ENCODE peak calls at places on chromosomes 12 and 14, in eight cellular contexts. Q, J, T, U, Y, I, O and L are unnamed samples.

GRCh38 chr14:100159107-100159864 is at the start of gene DEGS2:
- DNase-seq in U (peak; percentile 85), Y (peak; percentile 87), O (no peak), J (no peak), I (no peak), T (no peak), Q (no peak), L (no peak)

GRCh38 chr12:52045794-52046199 is 5.4 kb upstream of the NR4A1 start:
- DNase-seq in T (no peak), Y (no peak), I (no peak), U (peak; percentile 64), O (no peak), J (peak; percentile 78), Q (no peak), L (no peak)

GRCh38 chr14:84546236-84546635 is 983.7 kb upstream of the FLRT2 start:
- DNase-seq in O (no peak), Q (no peak), U (no peak), J (no peak), I (no peak), Y (no peak), T (no peak), L (no peak)

GRCh38 chr14:73325630-73326299 is 88.5 kb downstream of the PAPLN start:
- DNase-seq in Q (no peak), T (no peak), J (no peak), U (no peak), I (no peak), O (no peak), Y (peak; percentile 30), L (no peak)

GRCh38 chr12:30822385-30823139 is 67.8 kb upstream of the CAPRIN2 start:
- DNase-seq in U (peak; percentile 79), T (no peak), Y (peak; percentile 72), Q (no peak), I (no peak), J (peak; percentile 77), O (no peak), L (peak; percentile 71)

GRCh38 chr14:73462078-73462715 is 3.9 kb upstream of the NUMB start:
- DNase-seq in Y (no peak), O (no peak), U (peak; percentile 92), I (no peak), T (peak; percentile 97), Q (no peak), J (peak; percentile 86), L (peak; percentile 70)

GRCh38 chr12:59084758-59085383 is 164.6 kb upstream of the LRIG3 start:
- DNase-seq in U (no peak), T (no peak), O (no peak), Y (peak; percentile 21), J (no peak), I (no peak), Q (no peak), L (peak; percentile 51)

GRCh38 chr12:77368379-77368778 is 303.0 kb upstream of the E2F7 start:
- DNase-seq in T (no peak), O (no peak), U (no peak), Q (no peak), J (no peak), I (no peak), Y (no peak), L (no peak)

GRCh38 chr12:117484901-117485300 is 123.5 kb upstream of the NOS1 start:
- DNase-seq in Q (no peak), J (no peak), Y (no peak), U (no peak), I (no peak), O (no peak), T (no peak), L (no peak)

GRCh38 chr12:105064564-105065222 is 19.6 kb downstream of the ALDH1L2 start:
- DNase-seq in Y (peak; percentile 16), J (no peak), I (no peak), T (no peak), Q (no peak), O (no peak), U (no peak), L (no peak)

GRCh38 chr14:74942164-74942563 is 13.2 kb downstream of the PGF start:
- DNase-seq in J (no peak), I (no peak), T (no peak), U (no peak), O (no peak), Y (no peak), Q (no peak), L (no peak)

GRCh38 chr14:74940956-74941565 is 14.3 kb downstream of the PGF start:
- DNase-seq in Y (no peak), U (no peak), J (no peak), Q (no peak), I (no peak), O (no peak), T (no peak), L (no peak)

GRCh38 chr14:74938873-74939495 is 15.9 kb upstream of the RPS6KL1 start:
- DNase-seq in Y (no peak), Q (no peak), O (no peak), T (no peak), J (no peak), I (no peak), U (no peak), L (no peak)

GRCh38 chr14:74942608-74943007 is 12.8 kb downstream of the PGF start:
- DNase-seq in I (no peak), Q (no peak), U (no peak), T (no peak), O (no peak), J (no peak), Y (no peak), L (no peak)

GRCh38 chr14:74941676-74942097 is 13.7 kb downstream of the PGF start:
- DNase-seq in U (no peak), Q (no peak), Y (no peak), J (peak; percentile 84), I (no peak), O (no peak), T (no peak), L (no peak)
- TF ChIP-seq POLR2AphosphoS5 in U (no peak), Q (no peak), Y (no peak), J (peak; percentile 35), I (peak; percentile 26), O (no peak), T (no peak), L (no peak)

DNA sequence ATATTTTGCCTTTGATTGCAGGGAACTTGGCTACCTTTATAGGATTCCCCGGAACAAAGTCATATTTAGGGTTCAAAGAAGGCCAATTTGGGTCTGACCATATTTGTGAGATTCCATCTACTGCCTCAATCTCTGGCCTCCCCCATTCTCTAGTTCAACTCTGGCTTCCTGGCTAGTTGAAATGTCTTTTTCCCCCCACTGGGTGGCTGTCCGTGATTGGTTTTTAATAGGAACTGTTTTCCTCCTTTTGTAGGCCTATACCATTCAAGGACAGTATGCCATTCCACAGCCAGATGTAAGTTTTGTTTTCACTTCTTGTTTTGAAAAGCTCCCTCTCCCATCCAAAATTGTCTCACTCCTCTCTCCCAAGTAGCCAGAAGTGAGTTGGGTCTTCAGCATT is 13.8 kb downstream of the PCBP2 start:
- DNase-seq in O (no peak), T (no peak), Y (no peak), Q (no peak), I (no peak), J (no peak), U (no peak), L (no peak)
- H3K4me1 ChIP-seq in O (peaks cover 6% of the 10 kb centered on the region), T (peaks cover 50% of the 10 kb centered on the region), Y (peaks cover 11% of the 10 kb centered on the region), Q (no peaks in the 10 kb centered on the region), I (peaks cover 4% of the 10 kb centered on the region), J (peaks cover 11% of the 10 kb centered on the region), U (peaks cover 19% of the 10 kb centered on the region), L (no peaks in the 10 kb centered on the region)

DNA sequence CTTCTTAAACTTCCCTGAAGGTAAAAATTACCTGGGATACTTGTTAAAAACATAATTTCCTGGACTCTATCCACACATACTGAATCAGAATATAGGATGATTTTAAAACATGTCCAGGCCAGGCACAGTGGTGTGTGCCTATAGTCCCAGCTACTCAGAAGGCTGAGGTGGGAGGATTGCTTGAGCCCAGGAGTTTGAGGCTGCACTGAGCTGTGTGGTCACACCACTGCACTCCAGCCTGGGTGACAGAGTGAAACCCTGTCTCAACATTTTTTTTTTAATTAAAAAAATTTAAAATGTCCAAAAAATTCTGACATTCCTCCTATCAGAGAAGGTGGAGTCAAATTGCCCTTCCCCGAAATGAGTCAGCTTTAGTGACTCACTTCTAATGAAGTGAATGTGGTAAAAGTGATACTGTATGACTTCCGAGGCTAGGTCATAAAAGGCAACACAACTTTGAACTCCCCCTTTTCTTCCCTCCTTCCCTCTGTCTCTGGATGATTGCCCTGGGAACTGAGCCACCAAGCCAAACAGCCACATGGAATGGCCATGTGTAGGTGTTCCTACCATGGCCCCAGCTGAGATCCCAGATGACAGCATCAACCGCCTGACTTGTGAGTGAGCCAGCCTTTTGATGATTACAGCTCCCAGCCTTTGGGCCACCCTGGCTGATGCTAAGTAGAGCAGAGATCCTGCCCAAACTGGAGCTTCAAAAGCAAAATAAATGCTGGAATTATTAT is 36.3 kb downstream of the LIMA1 start:
- DNase-seq in T (peak; percentile 59), I (peak; percentile 62), J (peak; percentile 89), O (peak; percentile 96), Y (no peak), Q (peak; percentile 99), U (peak; percentile 80), L (no peak)
- TF ChIP-seq POLR2AphosphoS5 in T (no peak), I (no peak), J (peak; percentile 40), O (peak; percentile 57), Y (no peak), Q (peak; percentile 76), U (no peak), L (peak; percentile 64)

GRCh38 chr14:33689680-33690079 is 261.2 kb downstream of the EGLN3 start:
- DNase-seq in O (no peak), T (no peak), I (no peak), Y (no peak), Q (no peak), U (no peak), J (no peak), L (no peak)

GRCh38 chr14:33685698-33686097 is 265.2 kb downstream of the EGLN3 start:
- DNase-seq in T (no peak), O (no peak), U (no peak), Q (no peak), I (no peak), Y (no peak), J (no peak), L (no peak)

GRCh38 chr14:33686218-33686617 is 264.7 kb downstream of the EGLN3 start:
- DNase-seq in I (no peak), O (no peak), T (no peak), J (no peak), Y (no peak), Q (no peak), U (no peak), L (no peak)

GRCh38 chr14:33685026-33685425 is 265.8 kb downstream of the EGLN3 start:
- DNase-seq in U (no peak), I (no peak), Q (no peak), J (no peak), O (no peak), Y (no peak), T (no peak), L (no peak)

GRCh38 chr14:33686856-33687255 is 264.0 kb downstream of the EGLN3 start:
- DNase-seq in T (no peak), I (no peak), O (no peak), J (no peak), Q (no peak), U (no peak), Y (no peak), L (no peak)
- H3K4me1 ChIP-seq in T (no peaks in the 10 kb centered on the region), I (no peaks in the 10 kb centered on the region), O (no peaks in the 10 kb centered on the region), J (peaks cover 6% of the 10 kb centered on the region), Q (no peaks in the 10 kb centered on the region), U (peaks cover 6% of the 10 kb centered on the region), Y (no peaks in the 10 kb centered on the region), L (no peaks in the 10 kb centered on the region)